ENCODE peak calls at places on chromosomes 13 and 19, in five cellular contexts. One of them, this sample, is unnamed.

GRCh38 chr13:62846302-62846701 is 1430.7 kb upstream of the PCDH20 start:
- DNase-seq in activated B cell treated with CpG ODN at 0.5 μM for 24 hours: no peak
- DNase-seq in NB4: no peak
- DNase-seq in endothelial cell: no peak
- DNase-seq in choroid plexus epithelial cell: peak
- DNase-seq in this sample: no peak

GRCh38 chr19:391199-391557 is 17.8 kb downstream of the C2CD4C start:
- DNase-seq in choroid plexus epithelial cell: no peak
- DNase-seq in endothelial cell: no peak
- DNase-seq in activated B cell treated with CpG ODN at 0.5 μM for 24 hours: no peak
- DNase-seq in NB4: no peak
- DNase-seq in this sample: no peak

GRCh38 chr13:74288361-74288911 is 154.2 kb upstream of the KLF12 start:
- DNase-seq in choroid plexus epithelial cell: no peak
- DNase-seq in NB4: no peak
- DNase-seq in activated B cell treated with CpG ODN at 0.5 μM for 24 hours: peak
- DNase-seq in endothelial cell: peak
- DNase-seq in this sample: no peak

GRCh38 chr19:19659646-19660245 is 3.7 kb downstream of the ATP13A1 start:
- DNase-seq in activated B cell treated with CpG ODN at 0.5 μM for 24 hours: no peak
- DNase-seq in endothelial cell: no peak
- DNase-seq in NB4: no peak
- DNase-seq in choroid plexus epithelial cell: no peak
- DNase-seq in this sample: no peak

GRCh38 chr19:18292810-18293641 is 11.6 kb upstream of the JUND start:
- DNase-seq in endothelial cell: peak
- DNase-seq in activated B cell treated with CpG ODN at 0.5 μM for 24 hours: peak
- DNase-seq in choroid plexus epithelial cell: peak
- DNase-seq in NB4: peak
- DNase-seq in this sample: no peak

GRCh38 chr19:15104003-15104402 is 3.2 kb upstream of the SYDE1 start:
- DNase-seq in choroid plexus epithelial cell: no peak
- DNase-seq in endothelial cell: no peak
- DNase-seq in activated B cell treated with CpG ODN at 0.5 μM for 24 hours: no peak
- DNase-seq in NB4: no peak
- DNase-seq in this sample: no peak

GRCh38 chr19:18119243-18120105 is 21.9 kb downstream of the MAST3 start:
- DNase-seq in activated B cell treated with CpG ODN at 0.5 μM for 24 hours: no peak
- DNase-seq in NB4: no peak
- DNase-seq in endothelial cell: no peak
- DNase-seq in choroid plexus epithelial cell: no peak
- DNase-seq in this sample: no peak

GRCh38 chr13:73765651-73766384 is 368.4 kb downstream of the KLF12 start:
- DNase-seq in choroid plexus epithelial cell: peak
- DNase-seq in activated B cell treated with CpG ODN at 0.5 μM for 24 hours: peak
- DNase-seq in endothelial cell: peak
- DNase-seq in NB4: no peak
- DNase-seq in this sample: peak

GRCh38 chr19:45767410-45767880 is 1.6 kb downstream of the SIX5 start:
- DNase-seq in choroid plexus epithelial cell: peak
- DNase-seq in endothelial cell: peak
- DNase-seq in activated B cell treated with CpG ODN at 0.5 μM for 24 hours: no peak
- DNase-seq in NB4: peak
- DNase-seq in this sample: no peak

GRCh38 chr13:75762967-75763366 is 126.8 kb downstream of the LMO7 start:
- DNase-seq in activated B cell treated with CpG ODN at 0.5 μM for 24 hours: no peak
- DNase-seq in choroid plexus epithelial cell: no peak
- DNase-seq in endothelial cell: no peak
- DNase-seq in NB4: no peak
- DNase-seq in this sample: no peak

GRCh38 chr13:22214184-22214583 is 543.3 kb downstream of the FGF9 start:
- DNase-seq in activated B cell treated with CpG ODN at 0.5 μM for 24 hours: no peak
- DNase-seq in endothelial cell: no peak
- DNase-seq in choroid plexus epithelial cell: no peak
- DNase-seq in NB4: no peak
- DNase-seq in this sample: no peak

GRCh38 chr13:28530729-28531194 is 35.8 kb upstream of the FLT1 start:
- DNase-seq in endothelial cell: no peak
- DNase-seq in NB4: peak
- DNase-seq in choroid plexus epithelial cell: peak
- DNase-seq in activated B cell treated with CpG ODN at 0.5 μM for 24 hours: no peak
- DNase-seq in this sample: no peak

GRCh38 chr13:31050486-31051400 is 111.0 kb downstream of the HSPH1 start:
- DNase-seq in choroid plexus epithelial cell: peak
- DNase-seq in NB4: no peak
- DNase-seq in activated B cell treated with CpG ODN at 0.5 μM for 24 hours: no peak
- DNase-seq in endothelial cell: no peak
- DNase-seq in this sample: no peak

GRCh38 chr19:1223018-1223855 is 14.6 kb downstream of the CBARP start:
- DNase-seq in activated B cell treated with CpG ODN at 0.5 μM for 24 hours: no peak
- DNase-seq in choroid plexus epithelial cell: peak
- DNase-seq in NB4: peak
- DNase-seq in endothelial cell: no peak
- DNase-seq in this sample: no peak

GRCh38 chr13:93279982-93280381 is 53.4 kb downstream of the GPC6 start:
- DNase-seq in choroid plexus epithelial cell: no peak
- DNase-seq in NB4: no peak
- DNase-seq in activated B cell treated with CpG ODN at 0.5 μM for 24 hours: no peak
- DNase-seq in endothelial cell: no peak
- DNase-seq in this sample: no peak

GRCh38 chr13:44432595-44432994 is 59.0 kb downstream of the SERP2 start:
- DNase-seq in endothelial cell: no peak
- DNase-seq in choroid plexus epithelial cell: no peak
- DNase-seq in NB4: no peak
- DNase-seq in activated B cell treated with CpG ODN at 0.5 μM for 24 hours: no peak
- DNase-seq in this sample: no peak

GRCh38 chr19:38686530-38686888 is 39.1 kb downstream of the ACTN4 start:
- DNase-seq in endothelial cell: no peak
- DNase-seq in choroid plexus epithelial cell: no peak
- DNase-seq in activated B cell treated with CpG ODN at 0.5 μM for 24 hours: no peak
- DNase-seq in NB4: no peak
- DNase-seq in this sample: no peak

GRCh38 chr13:48299591-48299990 is 4.0 kb upstream of the RB1 start:
- DNase-seq in choroid plexus epithelial cell: no peak
- DNase-seq in activated B cell treated with CpG ODN at 0.5 μM for 24 hours: no peak
- DNase-seq in NB4: no peak
- DNase-seq in endothelial cell: no peak
- DNase-seq in this sample: no peak

GRCh38 chr13:29754486-29754806 is 96.0 kb downstream of the UBL3 start:
- DNase-seq in choroid plexus epithelial cell: peak
- DNase-seq in NB4: peak
- DNase-seq in endothelial cell: no peak
- DNase-seq in activated B cell treated with CpG ODN at 0.5 μM for 24 hours: no peak
- DNase-seq in this sample: no peak

GRCh38 chr13:44249439-44249838 is 124.2 kb upstream of the SERP2 start:
- DNase-seq in choroid plexus epithelial cell: peak
- DNase-seq in endothelial cell: no peak
- DNase-seq in NB4: no peak
- DNase-seq in activated B cell treated with CpG ODN at 0.5 μM for 24 hours: no peak
- DNase-seq in this sample: no peak

GRCh38 chr13:44474122-44474910 is 100.7 kb downstream of the SERP2 start:
- DNase-seq in NB4: no peak
- DNase-seq in activated B cell treated with CpG ODN at 0.5 μM for 24 hours: no peak
- DNase-seq in endothelial cell: no peak
- DNase-seq in choroid plexus epithelial cell: peak
- DNase-seq in this sample: no peak

GRCh38 chr13:48709213-48709612 is 55.5 kb downstream of the CYSLTR2 start:
- DNase-seq in endothelial cell: no peak
- DNase-seq in choroid plexus epithelial cell: no peak
- DNase-seq in activated B cell treated with CpG ODN at 0.5 μM for 24 hours: no peak
- DNase-seq in NB4: no peak
- DNase-seq in this sample: no peak

GRCh38 chr13:46686171-46686570 is 110.8 kb downstream of the ESD start:
- DNase-seq in endothelial cell: no peak
- DNase-seq in activated B cell treated with CpG ODN at 0.5 μM for 24 hours: no peak
- DNase-seq in choroid plexus epithelial cell: no peak
- DNase-seq in NB4: no peak
- DNase-seq in this sample: no peak

GRCh38 chr19:48342841-48343540 is 17.6 kb downstream of the EMP3 start:
- DNase-seq in choroid plexus epithelial cell: peak
- DNase-seq in activated B cell treated with CpG ODN at 0.5 μM for 24 hours: no peak
- DNase-seq in NB4: peak
- DNase-seq in endothelial cell: no peak
- DNase-seq in this sample: no peak

GRCh38 chr13:48431431-48431830 is 18.5 kb upstream of the LPAR6 start:
- DNase-seq in endothelial cell: no peak
- DNase-seq in NB4: no peak
- DNase-seq in activated B cell treated with CpG ODN at 0.5 μM for 24 hours: no peak
- DNase-seq in choroid plexus epithelial cell: peak
- DNase-seq in this sample: no peak

GRCh38 chr13:101845501-101846012 is 393.1 kb downstream of the ITGBL1 start:
- DNase-seq in NB4: no peak
- DNase-seq in endothelial cell: no peak
- DNase-seq in choroid plexus epithelial cell: peak
- DNase-seq in activated B cell treated with CpG ODN at 0.5 μM for 24 hours: no peak
- DNase-seq in this sample: no peak

GRCh38 chr13:34421849-34422475 is 520.1 kb upstream of the NBEA start:
- DNase-seq in activated B cell treated with CpG ODN at 0.5 μM for 24 hours: no peak
- DNase-seq in endothelial cell: no peak
- DNase-seq in NB4: no peak
- DNase-seq in choroid plexus epithelial cell: no peak
- DNase-seq in this sample: no peak

DNA sequence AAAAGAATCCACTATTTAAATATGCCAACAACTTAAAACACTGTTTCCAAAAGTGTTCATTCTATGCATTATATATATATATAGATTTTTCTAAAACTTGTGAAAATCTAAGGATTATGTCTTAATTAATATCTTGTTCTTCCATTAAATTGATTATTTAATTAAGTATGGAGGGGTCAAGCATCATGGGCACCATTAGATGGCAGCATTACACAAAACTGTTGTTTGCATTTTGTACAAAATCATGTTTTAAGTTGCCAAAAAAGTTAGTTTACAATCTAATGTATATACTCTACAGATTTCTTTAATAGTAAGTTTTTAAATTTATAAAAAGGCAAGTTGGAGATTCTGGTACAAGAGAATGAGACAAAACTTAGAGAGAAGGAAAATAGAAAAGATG is 213.2 kb upstream of the EDNRB start:
- DNase-seq in choroid plexus epithelial cell: peak
- DNase-seq in NB4: peak
- DNase-seq in endothelial cell: no peak
- DNase-seq in activated B cell treated with CpG ODN at 0.5 μM for 24 hours: no peak
- DNase-seq in this sample: no peak
- TF ChIP-seq CTCF in choroid plexus epithelial cell: peak
- TF ChIP-seq CTCF in NB4: peak
- TF ChIP-seq CTCF in endothelial cell: peak
- TF ChIP-seq CTCF in activated B cell treated with CpG ODN at 0.5 μM for 24 hours: no peak
- TF ChIP-seq CTCF in this sample: peak

DNA sequence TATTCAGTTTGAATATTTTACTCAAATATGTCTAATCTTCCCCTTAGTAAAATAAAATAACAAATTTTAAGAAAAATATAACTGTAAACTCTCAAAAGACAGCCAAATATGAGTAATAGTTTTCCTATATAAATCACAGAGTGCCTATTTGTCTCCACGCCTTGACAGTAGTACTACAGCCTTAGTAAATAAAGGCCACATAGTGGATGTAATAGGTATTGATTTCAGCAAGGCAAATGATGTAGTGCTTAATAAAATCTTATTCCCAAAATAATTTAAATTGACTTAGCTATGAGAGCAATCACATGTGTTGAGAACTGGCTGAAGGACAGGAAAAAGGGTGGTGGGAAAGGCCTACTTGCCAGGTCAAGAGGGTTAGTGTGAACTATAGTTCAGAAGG is 747.2 kb downstream of the OLFM4 start:
- DNase-seq in endothelial cell: no peak
- DNase-seq in activated B cell treated with CpG ODN at 0.5 μM for 24 hours: no peak
- DNase-seq in NB4: no peak
- DNase-seq in choroid plexus epithelial cell: no peak
- DNase-seq in this sample: no peak
- TF ChIP-seq CTCF in endothelial cell: peak
- TF ChIP-seq CTCF in activated B cell treated with CpG ODN at 0.5 μM for 24 hours: no peak
- TF ChIP-seq CTCF in NB4: no peak
- TF ChIP-seq CTCF in choroid plexus epithelial cell: no peak
- TF ChIP-seq CTCF in this sample: peak

GRCh38 chr13:111384441-111385181 is 64.2 kb downstream of the TEX29 start:
- DNase-seq in choroid plexus epithelial cell: no peak
- DNase-seq in NB4: no peak
- DNase-seq in endothelial cell: no peak
- DNase-seq in activated B cell treated with CpG ODN at 0.5 μM for 24 hours: no peak
- DNase-seq in this sample: no peak

GRCh38 chr13:111382877-111383276 is 62.4 kb downstream of the TEX29 start:
- DNase-seq in choroid plexus epithelial cell: no peak
- DNase-seq in endothelial cell: no peak
- DNase-seq in NB4: no peak
- DNase-seq in activated B cell treated with CpG ODN at 0.5 μM for 24 hours: no peak
- DNase-seq in this sample: no peak

GRCh38 chr13:111383591-111384440 is 63.4 kb downstream of the TEX29 start:
- DNase-seq in activated B cell treated with CpG ODN at 0.5 μM for 24 hours: no peak
- DNase-seq in choroid plexus epithelial cell: no peak
- DNase-seq in NB4: no peak
- DNase-seq in endothelial cell: no peak
- DNase-seq in this sample: no peak

GRCh38 chr13:111382411-111382810 is 62.0 kb downstream of the TEX29 start:
- DNase-seq in NB4: no peak
- DNase-seq in choroid plexus epithelial cell: no peak
- DNase-seq in activated B cell treated with CpG ODN at 0.5 μM for 24 hours: no peak
- DNase-seq in endothelial cell: no peak
- DNase-seq in this sample: no peak

DNA sequence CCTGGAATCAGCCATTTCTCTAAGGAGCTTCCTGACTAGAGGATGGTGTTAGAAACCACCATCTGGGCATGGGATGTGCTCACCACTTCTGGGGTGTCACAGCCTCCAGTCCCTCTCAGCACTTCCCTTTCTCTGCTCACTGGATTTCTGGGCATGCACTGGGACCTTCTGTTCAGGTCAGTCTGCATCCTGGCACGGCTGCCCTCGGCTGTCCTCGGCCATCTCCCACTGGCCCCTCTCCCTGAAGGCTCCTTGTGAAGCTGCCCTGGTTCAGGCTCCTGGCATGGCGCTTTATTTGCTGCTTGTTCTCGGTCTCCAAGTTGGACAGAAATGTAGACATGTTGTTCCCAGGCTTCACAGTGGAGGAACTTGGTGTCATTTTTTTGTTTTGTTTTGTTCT is 60.0 kb downstream of the TEX29 start:
- DNase-seq in NB4: no peak
- DNase-seq in choroid plexus epithelial cell: no peak
- DNase-seq in activated B cell treated with CpG ODN at 0.5 μM for 24 hours: no peak
- DNase-seq in endothelial cell: no peak
- DNase-seq in this sample: no peak
- TF ChIP-seq CTCF in NB4: no peak
- TF ChIP-seq CTCF in choroid plexus epithelial cell: no peak
- TF ChIP-seq CTCF in activated B cell treated with CpG ODN at 0.5 μM for 24 hours: no peak
- TF ChIP-seq CTCF in endothelial cell: no peak
- TF ChIP-seq CTCF in this sample: no peak

GRCh38 chr19:52142001-52142595 is 2.4 kb upstream of the ZNF616 start:
- DNase-seq in endothelial cell: no peak
- DNase-seq in NB4: no peak
- DNase-seq in activated B cell treated with CpG ODN at 0.5 μM for 24 hours: no peak
- DNase-seq in choroid plexus epithelial cell: no peak
- DNase-seq in this sample: no peak

GRCh38 chr19:52138614-52139290 is 986 bp downstream of the ZNF616 start:
- DNase-seq in endothelial cell: peak
- DNase-seq in activated B cell treated with CpG ODN at 0.5 μM for 24 hours: no peak
- DNase-seq in choroid plexus epithelial cell: peak
- DNase-seq in NB4: peak
- DNase-seq in this sample: peak

GRCh38 chr19:52140077-52140710 is 456 bp upstream of the ZNF616 start:
- DNase-seq in NB4: no peak
- DNase-seq in activated B cell treated with CpG ODN at 0.5 μM for 24 hours: no peak
- DNase-seq in endothelial cell: no peak
- DNase-seq in choroid plexus epithelial cell: no peak
- DNase-seq in this sample: no peak

GRCh38 chr19:52139291-52140076 is at the start of gene ZNF616:
- DNase-seq in activated B cell treated with CpG ODN at 0.5 μM for 24 hours: peak
- DNase-seq in choroid plexus epithelial cell: peak
- DNase-seq in NB4: peak
- DNase-seq in endothelial cell: peak
- DNase-seq in this sample: peak
- TF ChIP-seq CTCF in activated B cell treated with CpG ODN at 0.5 μM for 24 hours: no peak
- TF ChIP-seq CTCF in choroid plexus epithelial cell: peak
- TF ChIP-seq CTCF in NB4: peak
- TF ChIP-seq CTCF in endothelial cell: peak
- TF ChIP-seq CTCF in this sample: peak

This sample was measured in progenitor cell of endocrine pancreas.